ENCODE peak calls at places on chromosome 3, in six cellular contexts. Y, N, Q, D, P and R are unnamed samples.
A peak's percentile ranks its signal among the peaks of the same experiment; 100 is the strongest.

GRCh38 chr3:60935709-60936108 is 315.5 kb downstream of the FHIT start:
- DNase-seq in Q (no peak), P (no peak), N (no peak), Y (no peak), D (no peak), R (no peak)

GRCh38 chr3:180036678-180037455 is at the start of gene PEX5L:
- DNase-seq in D (no peak), N (no peak), Y (peak; percentile 4), Q (no peak), P (peak; percentile 80), R (peak; percentile 83)

GRCh38 chr3:194305356-194306108 is 45.6 kb downstream of the CPN2 start:
- DNase-seq in D (no peak), Y (no peak), Q (no peak), P (no peak), N (no peak), R (no peak)

GRCh38 chr3:4030567-4030966 is 231.3 kb downstream of the LRRN1 start:
- DNase-seq in N (no peak), Q (no peak), P (no peak), Y (no peak), D (no peak), R (no peak)

GRCh38 chr3:106957021-106957420 is 420.2 kb upstream of the CCDC54 start:
- DNase-seq in Q (no peak), N (no peak), D (no peak), Y (no peak), P (no peak), R (no peak)

GRCh38 chr3:121545564-121546455 is at the start of gene POLQ:
- DNase-seq in D (peak; percentile 62), N (peak; percentile 96), Y (peak; percentile 95), Q (peak; percentile 78), P (peak; percentile 70), R (peak; percentile 54)

GRCh38 chr3:171557173-171557572 is 97.0 kb upstream of the TNIK start:
- DNase-seq in N (no peak), D (no peak), Q (no peak), P (no peak), Y (no peak), R (no peak)

GRCh38 chr3:81743096-81744025 is 18.1 kb downstream of the GBE1 start:
- DNase-seq in P (no peak), Q (no peak), N (peak; percentile 92), D (no peak), Y (peak; percentile 32), R (no peak)

GRCh38 chr3:170840291-170840859 is 29.6 kb downstream of the RPL22L1 start:
- DNase-seq in N (no peak), D (no peak), Q (no peak), Y (no peak), P (no peak), R (no peak)

GRCh38 chr3:11807651-11808050 is 39.0 kb downstream of the TAMM41 start:
- DNase-seq in N (no peak), Y (no peak), P (no peak), Q (no peak), D (no peak), R (no peak)

GRCh38 chr3:11805716-11806115 is 41.0 kb downstream of the TAMM41 start:
- DNase-seq in N (no peak), Q (no peak), Y (no peak), P (no peak), D (no peak), R (no peak)

GRCh38 chr3:11808231-11808630 is 38.5 kb downstream of the TAMM41 start:
- DNase-seq in Y (no peak), P (no peak), N (no peak), D (no peak), Q (no peak), R (no peak)

GRCh38 chr3:11799777-11800176 is 46.9 kb downstream of the TAMM41 start:
- DNase-seq in Y (no peak), D (no peak), N (no peak), P (no peak), Q (no peak), R (no peak)

DNA sequence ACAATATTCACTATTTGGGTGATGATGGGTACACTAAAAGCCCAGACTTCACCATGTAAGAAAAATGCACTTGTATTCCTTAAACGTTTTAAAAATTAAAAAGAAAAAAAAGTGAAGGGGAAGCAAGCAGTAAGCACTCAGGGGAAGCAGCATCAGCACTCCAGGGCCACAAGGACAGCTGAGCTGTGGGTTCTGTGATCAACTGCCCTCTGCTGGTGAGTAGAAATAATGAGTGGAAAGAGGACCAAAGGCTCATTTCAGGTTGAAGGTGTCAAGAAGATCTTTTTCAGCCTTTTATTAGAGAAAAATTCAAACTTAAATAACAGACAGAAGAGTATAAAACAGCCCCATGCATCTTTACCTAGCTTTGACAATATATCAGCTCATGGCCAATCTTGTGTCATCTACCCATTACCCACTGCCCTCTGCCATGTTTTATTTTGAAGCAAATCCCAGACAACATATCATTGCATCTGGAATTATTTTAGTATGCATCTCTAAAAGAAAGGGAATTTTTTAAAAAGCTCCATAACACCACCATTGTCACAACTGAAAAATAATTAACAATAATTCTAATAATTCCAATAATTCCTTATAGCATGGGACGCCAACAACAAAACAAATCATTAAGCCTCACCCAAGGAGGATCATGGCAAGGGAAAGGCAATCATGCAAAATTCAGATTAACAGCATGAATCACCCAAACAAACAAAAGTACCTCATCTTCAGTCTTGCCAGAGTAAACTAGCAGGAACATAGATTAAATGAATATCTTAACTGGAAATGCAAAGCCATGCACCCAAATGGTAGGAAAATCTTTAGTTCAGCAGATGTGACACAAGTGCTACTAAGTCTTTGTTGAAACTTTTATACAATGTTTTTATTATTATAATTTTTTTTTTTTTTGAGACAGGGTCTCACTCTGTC is 42.4 kb downstream of the TAMM41 start:
- DNase-seq in Q (no peak), N (peak; percentile 65), P (peak; percentile 8), D (peak; percentile 3), Y (peak; percentile 51), R (peak; percentile 11)
- TF ChIP-seq CTCF in Q (peak; percentile 69), N (peak; percentile 65), P (peak; percentile 86), D (peak; percentile 68), Y (peak; percentile 18), R (peak; percentile 83)

GRCh38 chr3:151228291-151229125 is 25.5 kb upstream of the GPR171 start:
- DNase-seq in D (no peak), N (peak; percentile 33), P (no peak), Y (no peak), Q (no peak), R (no peak)
- TF ChIP-seq CTCF in D (no peak), N (no peak), P (no peak), Y (no peak), Q (no peak), R (no peak)

GRCh38 chr3:15797600-15798303 is at the start of gene ANKRD28:
- DNase-seq in N (peak; percentile 89), P (peak; percentile 12), D (no peak), Q (no peak), Y (peak; percentile 21), R (no peak)
- TF ChIP-seq CTCF in N (no peak), P (peak; percentile 44), D (no peak), Q (peak; percentile 12), Y (no peak), R (peak; percentile 34)

DNA sequence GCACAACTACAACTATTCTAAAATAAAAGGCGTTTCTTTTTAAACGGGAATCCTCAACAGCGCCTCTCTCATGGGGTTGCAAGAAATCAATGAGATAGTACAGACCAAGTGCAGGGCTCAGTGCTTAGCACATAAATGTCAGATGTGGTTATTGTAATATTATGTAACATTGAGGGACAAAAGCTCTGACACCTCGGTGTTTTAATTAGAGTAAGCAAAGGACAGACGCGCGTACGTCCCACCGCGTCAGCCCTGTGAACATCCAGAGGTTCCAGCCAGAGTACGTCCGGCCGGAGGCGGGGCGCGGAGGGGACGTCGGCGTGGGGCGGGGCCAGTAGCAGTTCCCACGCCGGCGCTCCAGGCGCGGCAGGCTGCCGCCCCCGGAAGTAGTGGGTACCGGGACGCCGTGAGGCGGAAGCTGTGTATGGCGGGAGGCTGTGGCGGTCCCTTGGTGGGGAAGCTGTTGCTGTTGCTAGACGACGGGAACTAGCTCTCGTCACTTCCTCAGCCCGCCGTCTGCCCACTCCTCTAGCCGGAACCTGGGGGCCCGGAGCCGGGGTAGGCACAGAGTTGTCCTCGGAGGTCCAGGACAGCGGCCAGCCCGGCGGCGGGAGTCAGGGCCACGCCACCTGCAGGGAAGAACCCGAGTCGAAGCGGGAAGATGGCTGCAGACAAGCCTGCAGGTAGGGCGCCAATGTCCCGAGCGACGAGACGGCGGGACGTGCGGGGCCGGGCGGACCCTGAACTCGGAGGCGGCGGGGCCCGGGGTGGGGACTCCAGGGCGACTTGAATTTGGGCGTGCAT is at the start of gene CNOT10:
- DNase-seq in Q (peak; percentile 94), Y (peak; percentile 96), N (peak; percentile 94), P (peak; percentile 89), D (peak; percentile 82), R (peak; percentile 89)
- TF ChIP-seq CTCF in Q (no peak), Y (peak; percentile 26), N (peak; percentile 5), P (peak; percentile 43), D (no peak), R (peak; percentile 38)

DNA sequence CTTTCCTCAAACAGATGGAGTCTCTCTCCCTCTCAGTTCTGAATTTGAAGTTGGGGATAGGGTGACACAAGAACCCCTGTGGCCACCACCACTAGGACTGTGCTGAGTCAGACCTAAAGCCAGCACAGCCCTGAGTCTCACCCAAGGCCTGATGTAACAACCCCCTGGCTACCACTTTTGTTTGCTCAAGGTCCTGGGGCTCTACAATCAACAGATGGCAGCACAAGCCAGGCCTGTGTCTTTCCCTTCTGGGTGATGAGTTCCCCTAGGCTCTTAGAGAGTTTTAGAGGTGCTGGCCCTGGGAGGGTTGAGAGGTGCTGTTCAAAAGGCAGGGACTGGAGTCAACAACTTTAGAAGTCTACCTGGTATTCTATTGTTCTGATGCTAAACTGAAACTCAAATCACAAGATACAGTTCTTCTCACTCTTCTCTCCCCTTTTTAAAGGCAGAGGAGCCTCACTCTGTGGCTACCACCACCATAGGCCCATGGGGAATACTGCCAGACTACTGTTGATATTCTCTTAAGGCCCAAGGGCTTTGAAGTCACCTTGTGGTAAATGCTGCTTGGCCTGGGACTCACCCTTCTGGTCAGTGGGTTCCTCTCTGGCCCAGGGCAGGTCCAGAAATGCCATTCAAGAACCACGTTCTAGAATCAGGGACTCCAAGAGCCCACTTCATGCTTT is 6.5 kb downstream of the OR5K4 start:
- DNase-seq in Y (peak; percentile 11), Q (no peak), D (no peak), P (no peak), N (peak; percentile 20), R (no peak)
- TF ChIP-seq CTCF in Y (no peak), Q (no peak), D (no peak), P (no peak), N (no peak), R (no peak)

DNA sequence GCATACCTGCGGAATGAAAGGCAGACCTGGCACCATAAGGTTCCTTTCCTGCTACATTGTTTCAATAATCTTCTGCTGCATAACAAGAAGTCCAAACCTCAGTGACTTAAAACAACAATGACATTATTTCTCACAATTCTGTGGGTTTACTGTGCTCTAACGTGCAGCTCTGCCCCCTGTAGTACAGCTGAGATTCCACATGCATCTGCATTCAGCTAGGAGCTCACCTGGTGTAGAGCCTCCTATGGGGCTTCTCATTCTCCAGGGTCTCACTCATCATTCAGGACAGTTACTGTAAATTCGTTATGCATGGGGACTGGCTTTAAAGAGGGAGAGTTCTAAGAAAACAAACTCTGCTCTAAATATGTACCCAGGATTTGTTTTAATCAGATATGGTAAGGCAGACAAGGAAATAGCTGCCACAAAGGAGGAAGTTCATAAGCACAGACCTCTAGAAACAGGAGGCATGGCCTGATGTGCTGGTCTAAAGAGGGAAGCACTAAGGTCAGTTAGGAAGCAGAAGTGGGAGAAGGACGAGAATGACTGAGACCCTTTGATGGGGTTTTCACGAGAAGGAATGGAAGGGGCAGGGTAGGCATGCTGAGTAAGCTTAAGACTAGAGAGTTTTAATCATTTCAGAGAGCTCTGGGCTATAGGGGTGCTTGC is 347.0 kb downstream of the NEK10 start:
- DNase-seq in N (no peak), Q (no peak), P (no peak), D (no peak), Y (no peak), R (no peak)
- TF ChIP-seq CTCF in N (no peak), Q (no peak), P (no peak), D (no peak), Y (no peak), R (peak; percentile 36)